ENCODE peak calls at places on chromosomes 7 and 10, in nine cellular contexts. W is stomach; P is GM12878; J is colonic mucosa; L is effector memory CD4-positive, alpha-beta T cell; I is left ventricle myocardium inferior; D is testis; Q is endodermal cell; Z is CD4-positive, CD25-positive, alpha-beta regulatory T cell. O is an unnamed sample. For H3K27me3, the result is how much of the 10 kb centered on the place peaks cover.

GRCh38 chr10:75023074-75023473 is 88.4 kb upstream of the SAMD8 start:
- DNase-seq in L (no peak), D (no peak), W (no peak), I (no peak), Q (no peak), Z (no peak), P (no peak), J (no peak), O (no peak)

GRCh38 chr7:144048648-144049047 is at the start of gene OR2A5:
- DNase-seq in J (no peak), P (no peak), L (no peak), I (no peak), W (no peak), D (no peak), Q (no peak), Z (no peak), O (no peak)

GRCh38 chr7:4629287-4629905 is 52.7 kb upstream of the FOXK1 start:
- DNase-seq in D (no peak), I (no peak), W (no peak), L (no peak), J (no peak), Z (no peak), P (no peak), Q (no peak), O (no peak)

GRCh38 chr7:117097860-117098259 is 144.6 kb downstream of the ST7 start:
- DNase-seq in W (no peak), J (no peak), D (no peak), I (no peak), L (no peak), P (no peak), Q (no peak), Z (no peak), O (no peak)

GRCh38 chr10:125152646-125153368 is 7.6 kb downstream of the CTBP2 start:
- DNase-seq in W (peak), Z (no peak), P (no peak), D (peak), L (no peak), I (peak), Q (peak), J (peak), O (no peak)

GRCh38 chr7:17952387-17952786 is 12.1 kb upstream of the SNX13 start:
- DNase-seq in J (no peak), P (peak), Q (no peak), D (no peak), Z (peak), W (no peak), I (no peak), L (no peak), O (no peak)

GRCh38 chr10:113268186-113268585 is 284.7 kb upstream of the HABP2 start:
- DNase-seq in Z (no peak), Q (no peak), W (no peak), L (no peak), D (no peak), J (no peak), I (no peak), P (no peak), O (no peak)

GRCh38 chr10:114541081-114541833 is 116.8 kb downstream of the ABLIM1 start:
- DNase-seq in Q (no peak), J (peak), P (no peak), D (peak), I (peak), L (peak), Z (peak), W (peak), O (peak)

GRCh38 chr10:72336259-72337038 is 18.3 kb downstream of the DNAJB12 start:
- DNase-seq in D (peak), I (peak), J (no peak), L (no peak), P (no peak), Q (peak), W (peak), Z (no peak), O (no peak)

GRCh38 chr10:21513035-21513434 is 12.4 kb downstream of the SKIDA1 start:
- DNase-seq in I (no peak), L (no peak), Z (no peak), P (no peak), Q (no peak), J (no peak), W (no peak), D (no peak), O (no peak)

GRCh38 chr7:115676080-115676479 is 354.5 kb downstream of the TFEC start:
- DNase-seq in J (no peak), Q (no peak), P (no peak), W (no peak), D (peak), L (no peak), Z (no peak), I (no peak), O (peak)
- H3K4me3 ChIP-seq in J (no peak), Q (no peak), P (no peak), W (no peak), D (no peak), L (no peak), Z (no peak), I (no peak), O (no peak)

DNA sequence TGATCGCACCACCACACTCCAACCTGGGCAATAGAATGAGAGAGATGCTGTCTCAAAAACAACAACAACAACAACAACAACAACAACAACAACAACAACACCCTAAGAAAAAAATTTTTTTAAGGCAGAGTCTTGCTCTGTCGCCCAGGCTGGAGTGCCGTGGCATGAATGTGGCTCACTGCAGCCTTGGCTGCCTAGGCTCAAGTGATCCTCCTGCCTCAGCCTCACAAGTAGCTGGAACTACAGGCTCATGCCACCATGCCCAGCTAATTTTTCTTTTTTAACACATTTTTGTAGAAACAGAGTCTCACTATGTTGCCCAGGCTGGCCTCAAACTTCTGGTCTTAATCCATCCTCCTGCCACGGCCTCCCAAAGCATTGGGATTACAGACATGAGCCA is 18.6 kb downstream of the ALDH18A1 start:
- DNase-seq in Q (no peak), P (no peak), W (no peak), L (no peak), D (no peak), Z (no peak), I (no peak), J (no peak), O (no peak)
- H3K27me3 ChIP-seq in Q (under half), P (under half), W (under half), L (under half), D (under half), Z (under half), I (under half), J (under half), O (under half)

DNA sequence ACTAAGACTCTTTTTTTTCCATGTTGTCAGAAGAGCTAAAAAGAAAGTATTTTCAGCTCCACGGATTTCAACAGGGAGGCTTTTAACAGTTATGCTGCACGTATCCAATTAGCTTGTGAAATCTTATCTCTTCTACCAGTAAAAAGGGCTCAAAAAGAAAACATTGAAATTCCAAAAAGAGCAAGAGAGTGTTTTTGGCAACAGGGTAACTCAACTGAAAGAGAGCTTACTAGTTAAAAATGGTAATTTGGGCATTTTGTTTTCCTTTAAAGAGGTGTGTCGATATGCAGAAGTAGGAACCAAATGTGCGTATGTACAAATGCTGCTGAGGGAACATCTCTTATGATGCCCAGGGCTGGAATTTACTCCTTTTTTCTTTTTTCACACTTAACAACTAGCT is 292.8 kb downstream of the PRKG1 start:
- DNase-seq in I (no peak), P (no peak), D (no peak), Q (no peak), L (no peak), J (no peak), W (no peak), Z (no peak), O (no peak)
- H3K4me3 ChIP-seq in I (no peak), P (no peak), D (peak), Q (no peak), L (no peak), J (no peak), W (no peak), Z (no peak), O (no peak)

DNA sequence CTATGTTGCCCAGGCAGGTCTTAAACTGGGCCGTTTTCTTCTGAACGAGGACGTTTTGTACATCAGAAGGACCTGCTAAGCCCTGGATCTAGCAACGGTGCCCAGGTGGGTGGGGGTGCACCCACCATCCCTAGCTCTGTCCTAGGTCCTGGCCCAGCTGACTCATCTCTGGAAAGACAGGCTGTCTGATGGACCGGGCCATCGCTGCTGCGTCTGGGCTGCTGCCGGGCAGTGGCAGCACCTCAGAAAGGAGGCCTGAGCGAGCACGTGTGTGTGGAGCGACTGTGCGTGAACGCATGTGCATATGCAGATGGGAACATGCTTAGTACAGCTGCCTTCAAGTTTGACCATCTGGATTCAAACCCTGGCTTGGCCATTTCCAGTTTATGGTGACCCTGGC is 7.3 kb upstream of the ELFN1 start:
- DNase-seq in W (no peak), P (no peak), Q (peak), Z (no peak), L (no peak), D (no peak), J (no peak), I (no peak), O (no peak)
- H3K27me3 ChIP-seq in W (half or more), P (under half), Q (half or more), Z (under half), L (under half), D (under half), J (under half), I (half or more), O (under half)

GRCh38 chr7:101161692-101162461 is 3.5 kb downstream of the VGF start:
- DNase-seq in L (no peak), I (no peak), W (no peak), Q (peak), P (no peak), D (no peak), Z (no peak), J (no peak), O (no peak)
- H3K4me3 ChIP-seq in L (no peak), I (peak), W (no peak), Q (no peak), P (peak), D (no peak), Z (no peak), J (no peak), O (no peak)